ENCODE peak calls at places on chromosomes 3 and 15, in nine cellular contexts. O is HCEC 1CT; J is NCI-H146; E is GM13977; N is stimulated activated CD8-positive, alpha-beta memory T cell treated with anti-CD3 and anti-CD28 coated beads, Interleukin-2, amount 100 ng/mL, for 48 hours; H is NCI-H2171 treated with DMSO at 0.1 percent for 48 hours; F is anterior cingulate cortex; P is mammary epithelial cell; K is AG08395. G is an unnamed sample.
A peak's percentile ranks its signal among the peaks of the same experiment; 100 is the strongest.

GRCh38 chr3:134567605-134568004 is 81.7 kb downstream of the CEP63 start:
- DNase-seq in O (no peak), J (no peak), E (no peak), N (no peak), H (no peak), F (no peak), P (no peak), K (no peak), G (no peak)

GRCh38 chr3:46561511-46561910 is 4.6 kb downstream of the LRRC2 start:
- DNase-seq in O (no peak), J (no peak), E (no peak), N (no peak), H (no peak), F (no peak), P (no peak), K (no peak), G (no peak)

GRCh38 chr15:80618666-80619481 is 76.2 kb upstream of the ABHD17C start:
- DNase-seq in O (no peak), J (no peak), E (no peak), N (no peak), H (no peak), F (no peak), P (no peak), K (peak; percentile 39), G (no peak)

GRCh38 chr3:71066849-71067261 is 516.7 kb downstream of the FOXP1 start:
- DNase-seq in O (peak; percentile 54), J (no peak), E (no peak), N (peak; percentile 25), H (no peak), F (no peak), P (peak; percentile 64), K (peak; percentile 34), G (no peak)

GRCh38 chr15:68609618-68610017 is 30.8 kb downstream of the CORO2B start:
- DNase-seq in O (no peak), J (no peak), E (no peak), N (no peak), H (no peak), F (no peak), P (no peak), K (no peak), G (no peak)

GRCh38 chr3:5205165-5205941 is 17.8 kb downstream of the EDEM1 start:
- DNase-seq in O (no peak), J (no peak), E (peak; percentile 50), N (peak; percentile 49), H (no peak), F (no peak), P (no peak), K (no peak), G (no peak)

GRCh38 chr3:150603888-150604319 is 783 bp downstream of the SELENOT start:
- DNase-seq in O (no peak), J (peak; percentile 75), E (no peak), N (no peak), H (peak; percentile 55), F (no peak), P (no peak), K (no peak), G (peak; percentile 20)

GRCh38 chr3:4889896-4890295 is 89.3 kb upstream of the BHLHE40 start:
- DNase-seq in O (no peak), J (no peak), E (no peak), N (no peak), H (no peak), F (no peak), P (no peak), K (peak; percentile 33), G (no peak)

GRCh38 chr3:51819709-51820406 is 40.8 kb upstream of the IQCF6 start:
- DNase-seq in O (peak; percentile 4), J (peak; percentile 4), E (no peak), N (peak; percentile 11), H (no peak), F (no peak), P (no peak), K (no peak), G (no peak)

GRCh38 chr3:63909431-63909830 is 2.8 kb downstream of the SCAANT1 start:
- DNase-seq in O (peak; percentile 41), J (no peak), E (no peak), N (no peak), H (no peak), F (no peak), P (no peak), K (no peak), G (no peak)

GRCh38 chr3:50661321-50661837 is 13.3 kb upstream of the DOCK3 start:
- DNase-seq in O (no peak), J (no peak), E (no peak), N (no peak), H (no peak), F (no peak), P (no peak), K (no peak), G (no peak)

GRCh38 chr3:123021388-123021787 is 6.2 kb downstream of the SEMA5B start:
- DNase-seq in O (no peak), J (no peak), E (no peak), N (no peak), H (peak; percentile 33), F (no peak), P (no peak), K (no peak), G (no peak)

GRCh38 chr3:151895881-151896661 is 22.6 kb downstream of the SUCNR1 start:
- DNase-seq in O (peak; percentile 29), J (peak; percentile 51), E (no peak), N (no peak), H (no peak), F (no peak), P (no peak), K (no peak), G (no peak)

GRCh38 chr15:75042730-75043508 is 19.5 kb downstream of the PPCDC start:
- DNase-seq in O (peak; percentile 24), J (no peak), E (peak; percentile 87), N (peak; percentile 56), H (no peak), F (peak; percentile 42), P (peak; percentile 15), K (peak; percentile 32), G (no peak)

GRCh38 chr3:76991165-76991564 is 48.7 kb upstream of the ROBO2 start:
- DNase-seq in O (peak; percentile 48), J (no peak), E (no peak), N (no peak), H (no peak), F (no peak), P (peak; percentile 1), K (no peak), G (no peak)

GRCh38 chr3:46208167-46208704 is at the start of gene CCR1:
- DNase-seq in O (peak; percentile 77), J (no peak), E (peak; percentile 45), N (peak; percentile 44), H (no peak), F (peak; percentile 10), P (peak; percentile 46), K (peak; percentile 24), G (no peak)

GRCh38 chr3:45185052-45185451 is 38.9 kb upstream of the CDCP1 start:
- DNase-seq in O (no peak), J (no peak), E (no peak), N (no peak), H (no peak), F (no peak), P (no peak), K (no peak), G (no peak)

GRCh38 chr3:126903521-126903920 is 79.4 kb upstream of the PLXNA1 start:
- DNase-seq in O (no peak), J (no peak), E (no peak), N (no peak), H (no peak), F (no peak), P (no peak), K (no peak), G (no peak)

GRCh38 chr3:105878061-105878460 is 9.2 kb upstream of the CBLB start:
- DNase-seq in O (no peak), J (no peak), E (no peak), N (no peak), H (no peak), F (no peak), P (no peak), K (no peak), G (no peak)

GRCh38 chr15:48565560-48566482 is 79.7 kb downstream of the FBN1 start:
- DNase-seq in O (peak; percentile 93), J (no peak), E (no peak), N (no peak), H (no peak), F (no peak), P (peak; percentile 79), K (peak; percentile 74), G (no peak)

GRCh38 chr3:73215286-73215685 is 153.8 kb downstream of the EBLN2 start:
- DNase-seq in O (no peak), J (no peak), E (no peak), N (no peak), H (no peak), F (no peak), P (no peak), K (peak; percentile 64), G (no peak)

GRCh38 chr3:50840983-50841489 is 166.3 kb downstream of the DOCK3 start:
- DNase-seq in O (no peak), J (no peak), E (no peak), N (no peak), H (no peak), F (no peak), P (no peak), K (no peak), G (no peak)

GRCh38 chr15:57114070-57114469 is 195.6 kb downstream of the TCF12 start:
- DNase-seq in O (no peak), J (no peak), E (no peak), N (no peak), H (peak; percentile 23), F (no peak), P (peak; percentile 14), K (no peak), G (no peak)

GRCh38 chr15:83435202-83435601 is 11.9 kb upstream of the SH3GL3 start:
- DNase-seq in O (no peak), J (no peak), E (no peak), N (no peak), H (no peak), F (no peak), P (no peak), K (no peak), G (no peak)

GRCh38 chr3:127984241-127984975 is 67.8 kb upstream of the SEC61A1 start:
- DNase-seq in O (no peak), J (no peak), E (no peak), N (no peak), H (no peak), F (no peak), P (peak; percentile 59), K (peak; percentile 82), G (no peak)

GRCh38 chr15:90327313-90327712 is 24.8 kb upstream of the ZNF774 start:
- DNase-seq in O (no peak), J (no peak), E (no peak), N (no peak), H (no peak), F (no peak), P (no peak), K (no peak), G (no peak)

GRCh38 chr3:64685800-64686445 is 1.9 kb downstream of the ADAMTS9 start:
- DNase-seq in O (peak; percentile 90), J (no peak), E (no peak), N (no peak), H (peak; percentile 21), F (peak; percentile 83), P (peak; percentile 95), K (peak; percentile 89), G (peak; percentile 67)

GRCh38 chr15:85477730-85478129 is 97.3 kb downstream of the AKAP13 start:
- DNase-seq in O (peak; percentile 83), J (no peak), E (no peak), N (no peak), H (no peak), F (no peak), P (peak; percentile 83), K (no peak), G (no peak)

GRCh38 chr15:48855501-48856440 is 22.2 kb upstream of the EID1 start:
- DNase-seq in O (peak; percentile 70), J (peak; percentile 19), E (no peak), N (no peak), H (peak; percentile 39), F (no peak), P (no peak), K (peak; percentile 70), G (peak; percentile 17)

GRCh38 chr15:77014137-77015081 is 19.5 kb downstream of the PSTPIP1 start:
- DNase-seq in O (no peak), J (no peak), E (peak; percentile 70), N (no peak), H (no peak), F (no peak), P (no peak), K (no peak), G (no peak)